ENCODE peak calls at places on chromosomes 5 and 9, in nine cellular contexts. P, A, S, Z, U, J, Q, N and Y are unnamed samples.

GRCh38 chr9:97307091-97307490 is 368 bp upstream of the CCDC180 start:
- DNase-seq in Q (peak), N (peak), S (no peak), U (no peak), J (no peak), A (peak), P (peak), Z (no peak), Y (no peak)

GRCh38 chr5:38816083-38817030 is 29.5 kb upstream of the OSMR start:
- DNase-seq in S (no peak), U (no peak), Q (no peak), P (no peak), J (no peak), A (no peak), Z (no peak), N (no peak), Y (no peak)

GRCh38 chr9:130432362-130432761 is 12.4 kb upstream of the ASS1 start:
- DNase-seq in A (no peak), U (no peak), Q (no peak), S (no peak), N (no peak), Z (no peak), J (no peak), P (no peak), Y (no peak)

GRCh38 chr9:84137968-84138367 is 157.4 kb downstream of the RMI1 start:
- DNase-seq in U (no peak), P (no peak), Z (no peak), Q (no peak), A (no peak), J (no peak), S (no peak), N (no peak), Y (no peak)

GRCh38 chr5:52604151-52604550 is 183.6 kb upstream of the ITGA1 start:
- DNase-seq in Q (no peak), N (no peak), P (no peak), J (no peak), Z (no peak), S (no peak), U (no peak), A (no peak), Y (no peak)

GRCh38 chr5:109410389-109411174 is 808 bp upstream of the PJA2 start:
- DNase-seq in N (peak), Q (peak), J (no peak), P (peak), U (peak), Z (peak), A (peak), S (peak), Y (peak)

GRCh38 chr9:95409650-95410426 is 92.3 kb upstream of the FANCC start:
- DNase-seq in U (no peak), Z (no peak), S (no peak), J (no peak), N (no peak), Q (no peak), A (peak), P (no peak), Y (no peak)

GRCh38 chr9:2248768-2249167 is 233.6 kb downstream of the SMARCA2 start:
- DNase-seq in P (no peak), S (no peak), U (no peak), N (no peak), J (no peak), Q (no peak), A (no peak), Z (no peak), Y (no peak)

GRCh38 chr9:115373000-115373709 is 255.2 kb upstream of the TNC start:
- DNase-seq in S (no peak), Q (no peak), U (no peak), Z (no peak), P (no peak), N (no peak), A (peak), J (no peak), Y (no peak)

GRCh38 chr9:115524467-115525059 is 406.6 kb upstream of the TNC start:
- DNase-seq in Q (no peak), J (peak), S (no peak), U (peak), P (peak), A (peak), N (peak), Z (no peak), Y (no peak)

GRCh38 chr9:121631115-121631514 is 20.3 kb upstream of the DAB2IP start:
- DNase-seq in P (no peak), J (no peak), U (no peak), S (no peak), Z (no peak), N (no peak), Q (no peak), A (no peak), Y (no peak)